ENCODE peak calls at places on chromosome 19, in four cellular contexts. One of them, this sample, is unnamed.

GRCh38 chr19:7447648-7448047 is 41.2 kb downstream of the PEX11G start:
- DNase-seq in T-helper 9 cell: no peak
- DNase-seq in SHP77 treated with DMSO at 0.1 percent for 48 hours: no peak
- DNase-seq in mesothelial cell of epicardium: no peak
- DNase-seq in this sample: no peak

GRCh38 chr19:48836089-48837017 is at the start of gene HSD17B14:
- DNase-seq in T-helper 9 cell: no peak
- DNase-seq in SHP77 treated with DMSO at 0.1 percent for 48 hours: no peak
- DNase-seq in mesothelial cell of epicardium: no peak
- DNase-seq in this sample: peak; percentile 78

GRCh38 chr19:19597809-19598306 is 20.6 kb downstream of the PBX4 start:
- DNase-seq in T-helper 9 cell: peak; percentile 32
- DNase-seq in SHP77 treated with DMSO at 0.1 percent for 48 hours: no peak
- DNase-seq in mesothelial cell of epicardium: no peak
- DNase-seq in this sample: no peak

GRCh38 chr19:48757741-48758144 is 2.4 kb downstream of the FGF21 start:
- DNase-seq in T-helper 9 cell: no peak
- DNase-seq in SHP77 treated with DMSO at 0.1 percent for 48 hours: no peak
- DNase-seq in mesothelial cell of epicardium: no peak
- DNase-seq in this sample: no peak

GRCh38 chr19:45306522-45307027 is 16.1 kb downstream of the CKM start:
- DNase-seq in T-helper 9 cell: no peak
- DNase-seq in SHP77 treated with DMSO at 0.1 percent for 48 hours: peak; percentile 54
- DNase-seq in mesothelial cell of epicardium: no peak
- DNase-seq in this sample: no peak

GRCh38 chr19:17243340-17243853 is 2.3 kb downstream of the NR2F6 start:
- DNase-seq in T-helper 9 cell: no peak
- DNase-seq in SHP77 treated with DMSO at 0.1 percent for 48 hours: no peak
- DNase-seq in mesothelial cell of epicardium: no peak
- DNase-seq in this sample: no peak

GRCh38 chr19:50325310-50326100 is 3.7 kb downstream of the KCNC3 start:
- DNase-seq in T-helper 9 cell: peak; percentile 52
- DNase-seq in SHP77 treated with DMSO at 0.1 percent for 48 hours: peak; percentile 85
- DNase-seq in mesothelial cell of epicardium: peak; percentile 85
- DNase-seq in this sample: peak; percentile 60

GRCh38 chr19:14482112-14482941 is 7.2 kb upstream of the PTGER1 start:
- DNase-seq in T-helper 9 cell: no peak
- DNase-seq in SHP77 treated with DMSO at 0.1 percent for 48 hours: no peak
- DNase-seq in mesothelial cell of epicardium: no peak
- DNase-seq in this sample: no peak

GRCh38 chr19:54355675-54356074 is 9.1 kb downstream of the LAIR1 start:
- DNase-seq in T-helper 9 cell: no peak
- DNase-seq in SHP77 treated with DMSO at 0.1 percent for 48 hours: no peak
- DNase-seq in mesothelial cell of epicardium: no peak
- DNase-seq in this sample: no peak

GRCh38 chr19:31070126-31070525 is 279.1 kb downstream of the TSHZ3 start:
- DNase-seq in T-helper 9 cell: no peak
- DNase-seq in SHP77 treated with DMSO at 0.1 percent for 48 hours: no peak
- DNase-seq in mesothelial cell of epicardium: no peak
- DNase-seq in this sample: no peak

GRCh38 chr19:55156202-55157063 is 1.1 kb downstream of the TNNI3 start:
- DNase-seq in T-helper 9 cell: no peak
- DNase-seq in SHP77 treated with DMSO at 0.1 percent for 48 hours: peak; percentile 91
- DNase-seq in mesothelial cell of epicardium: peak; percentile 66
- DNase-seq in this sample: no peak

This sample was measured in endothelial cell of umbilical vein.